ENCODE peak calls at places on chromosome 15, in ten cellular contexts. D is astrocyte of the spinal cord; W is stimulated activated CD4-positive, alpha-beta T cell treated with anti-CD3 and anti-CD28 coated beads, Interleukin-12 subunit alpha, Interleukin-12 subunit beta, amount 100 ng/mL, for 4 hours; K is memory B cell; I is neuronal stem cell; T is RWPE1; J is T-helper 22 cell; N is activated T-cell treated with anti-CD3 and anti-CD28 coated beads for 24 hours; Z is mucosa of gallbladder; G is cerebellar nuclear complex. H is an unnamed sample.
A peak's percentile ranks its signal among the peaks of the same experiment; 100 is the strongest.

GRCh38 chr15:66188464-66188863 is 65.1 kb downstream of the MEGF11 start:
- DNase-seq in D (no peak), W (no peak), K (no peak), I (no peak), T (no peak), J (no peak), N (no peak), Z (no peak), G (no peak), H (no peak)

GRCh38 chr15:41989573-41990242 is 17.4 kb upstream of the EHD4 start:
- DNase-seq in D (peak; percentile 71), W (peak; percentile 89), K (peak; percentile 95), I (peak; percentile 79), T (peak; percentile 87), J (peak; percentile 50), N (peak; percentile 77), Z (peak; percentile 89), G (no peak), H (peak; percentile 74)

GRCh38 chr15:61702224-61703120 is 357.8 kb downstream of the VPS13C start:
- DNase-seq in D (no peak), W (no peak), K (no peak), I (no peak), T (no peak), J (no peak), N (no peak), Z (no peak), G (no peak), H (no peak)

GRCh38 chr15:57541805-57542504 is 49.7 kb upstream of the MYZAP start:
- DNase-seq in D (peak; percentile 75), W (peak; percentile 18), K (peak; percentile 40), I (peak; percentile 57), T (peak; percentile 59), J (no peak), N (peak; percentile 18), Z (peak; percentile 67), G (no peak), H (peak; percentile 34)

GRCh38 chr15:38883987-38884386 is 319.4 kb upstream of the RASGRP1 start:
- DNase-seq in D (peak; percentile 45), W (no peak), K (no peak), I (no peak), T (no peak), J (no peak), N (no peak), Z (no peak), G (no peak), H (peak; percentile 54)

GRCh38 chr15:27970661-27971392 is 128.3 kb downstream of the OCA2 start:
- DNase-seq in D (no peak), W (no peak), K (no peak), I (no peak), T (no peak), J (no peak), N (no peak), Z (no peak), G (no peak), H (no peak)

GRCh38 chr15:88864861-88865497 is 30.4 kb downstream of the HAPLN3 start:
- DNase-seq in D (no peak), W (no peak), K (no peak), I (no peak), T (no peak), J (no peak), N (no peak), Z (no peak), G (no peak), H (no peak)

GRCh38 chr15:80982205-80982604 is 7.4 kb downstream of the MESD start:
- DNase-seq in D (no peak), W (no peak), K (no peak), I (no peak), T (no peak), J (no peak), N (no peak), Z (no peak), G (no peak), H (no peak)

GRCh38 chr15:58521293-58521991 is 89.7 kb downstream of the LIPC start:
- DNase-seq in D (peak; percentile 58), W (no peak), K (no peak), I (no peak), T (peak; percentile 90), J (no peak), N (no peak), Z (peak; percentile 75), G (no peak), H (peak; percentile 10)

GRCh38 chr15:92808611-92809063 is 91.5 kb upstream of the CHD2 start:
- DNase-seq in D (no peak), W (no peak), K (no peak), I (no peak), T (no peak), J (no peak), N (no peak), Z (no peak), G (no peak), H (peak; percentile 70)

GRCh38 chr15:50883903-50884302 is 24.6 kb upstream of the AP4E1 start:
- DNase-seq in D (peak; percentile 67), W (no peak), K (no peak), I (no peak), T (peak; percentile 29), J (no peak), N (no peak), Z (no peak), G (no peak), H (no peak)

GRCh38 chr15:97909291-97909891 is 51.1 kb upstream of the ARRDC4 start:
- DNase-seq in D (peak; percentile 49), W (peak; percentile 58), K (peak; percentile 50), I (peak; percentile 63), T (peak; percentile 67), J (no peak), N (peak; percentile 35), Z (peak; percentile 65), G (no peak), H (peak; percentile 62)

GRCh38 chr15:75097939-75098338 is 74.5 kb downstream of the PPCDC start:
- DNase-seq in D (no peak), W (no peak), K (no peak), I (no peak), T (no peak), J (no peak), N (no peak), Z (no peak), G (no peak), H (no peak)

GRCh38 chr15:27512281-27513001 is 541.5 kb downstream of the GABRG3 start:
- DNase-seq in D (no peak), W (no peak), K (no peak), I (no peak), T (no peak), J (no peak), N (no peak), Z (no peak), G (no peak), H (no peak)

GRCh38 chr15:89999676-90000174 is 1.4 kb upstream of the ZNF710 start:
- DNase-seq in D (peak; percentile 18), W (no peak), K (no peak), I (peak; percentile 78), T (no peak), J (no peak), N (no peak), Z (no peak), G (no peak), H (no peak)

GRCh38 chr15:74308643-74308945 is 58.9 kb downstream of the CYP11A1 start:
- DNase-seq in D (no peak), W (no peak), K (no peak), I (no peak), T (no peak), J (no peak), N (no peak), Z (no peak), G (no peak), H (no peak)